ENCODE peak calls at places on chromosomes 16 and 17, in four cellular contexts. One of them, this sample, is unnamed.
A peak's percentile ranks its signal among the peaks of the same experiment; 100 is the strongest.

GRCh38 chr17:19346351-19347255 is 15.9 kb downstream of the B9D1 start:
- DNase-seq in GM12878: no peak
- DNase-seq in HepG2: peak; percentile 74
- DNase-seq in K562: peak; percentile 70
- DNase-seq in this sample: no peak

GRCh38 chr17:30788918-30789317 is 35.6 kb downstream of the CRLF3 start:
- DNase-seq in GM12878: no peak
- DNase-seq in HepG2: no peak
- DNase-seq in K562: no peak
- DNase-seq in this sample: no peak

GRCh38 chr16:60907645-60908044 is 1128.6 kb downstream of the CDH8 start:
- DNase-seq in GM12878: no peak
- DNase-seq in HepG2: no peak
- DNase-seq in K562: no peak
- DNase-seq in this sample: no peak

GRCh38 chr17:77393274-77393600 is 252.5 kb downstream of the SEC14L1 start:
- DNase-seq in GM12878: no peak
- DNase-seq in HepG2: no peak
- DNase-seq in K562: no peak
- DNase-seq in this sample: no peak

GRCh38 chr17:63249256-63250006 is 196.7 kb downstream of the CYB561 start:
- DNase-seq in GM12878: no peak
- DNase-seq in HepG2: no peak
- DNase-seq in K562: no peak
- DNase-seq in this sample: no peak

GRCh38 chr17:43645765-43646481 is 15.8 kb downstream of the MEOX1 start:
- DNase-seq in GM12878: no peak
- DNase-seq in HepG2: no peak
- DNase-seq in K562: no peak
- DNase-seq in this sample: peak; percentile 60

GRCh38 chr16:22314661-22315626 is 17.7 kb downstream of the POLR3E start:
- DNase-seq in GM12878: no peak
- DNase-seq in HepG2: no peak
- DNase-seq in K562: no peak
- DNase-seq in this sample: no peak

GRCh38 chr16:72876221-72876620 is 171.7 kb downstream of the ZFHX3 start:
- DNase-seq in GM12878: peak; percentile 1
- DNase-seq in HepG2: no peak
- DNase-seq in K562: no peak
- DNase-seq in this sample: no peak

GRCh38 chr16:317583-317982 is 34.6 kb downstream of the PDIA2 start:
- DNase-seq in GM12878: no peak
- DNase-seq in HepG2: no peak
- DNase-seq in K562: no peak
- DNase-seq in this sample: no peak
- TF ChIP-seq ETV6 in GM12878: no peak
- TF ChIP-seq ETV6 in HepG2: no peak
- TF ChIP-seq ETV6 in K562: no peak
- TF ChIP-seq ETV6 in this sample: no peak

GRCh38 chr17:64492481-64493109 is 4.3 kb downstream of the POLG2 start:
- DNase-seq in GM12878: no peak
- DNase-seq in HepG2: no peak
- DNase-seq in K562: peak; percentile 36
- DNase-seq in this sample: no peak
- TF ChIP-seq SP1 in GM12878: no peak
- TF ChIP-seq SP1 in HepG2: no peak
- TF ChIP-seq SP1 in K562: no peak
- TF ChIP-seq SP1 in this sample: no peak

DNA sequence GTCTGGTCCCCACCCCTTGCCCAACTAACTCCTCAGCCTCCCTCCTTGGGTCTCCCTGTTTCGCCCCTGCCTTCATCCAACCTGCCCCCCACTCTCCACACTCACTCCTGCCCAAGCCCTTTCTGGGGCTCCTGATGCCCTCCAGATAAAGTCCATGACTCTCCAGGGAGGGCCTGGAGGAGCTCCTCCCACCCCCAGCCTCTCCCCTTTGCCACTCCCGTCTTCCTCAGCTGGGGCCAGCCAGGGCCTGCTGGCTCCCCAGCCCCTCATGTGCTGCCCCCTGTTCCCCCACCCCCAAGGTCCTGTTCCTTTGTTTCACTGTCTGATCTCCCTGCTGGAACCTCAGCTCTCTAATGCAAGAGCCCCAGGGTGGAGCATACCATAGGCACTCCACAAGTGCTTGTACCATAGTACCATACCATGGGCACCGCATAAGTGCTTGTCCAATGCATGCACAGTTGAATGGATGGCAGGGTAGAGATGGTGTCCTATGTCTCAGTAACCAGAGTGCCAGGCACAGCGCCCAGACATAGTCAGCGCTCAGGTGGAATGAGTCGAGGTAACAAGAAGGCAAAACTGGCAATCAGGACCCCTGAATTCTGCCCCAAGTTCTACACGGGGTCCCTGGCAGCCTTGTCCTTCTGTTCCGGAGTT is 1.5 kb downstream of the PLCD3 start:
- DNase-seq in GM12878: no peak
- DNase-seq in HepG2: no peak
- DNase-seq in K562: no peak
- DNase-seq in this sample: no peak
- TF ChIP-seq ETV6 in GM12878: no peak
- TF ChIP-seq ETV6 in HepG2: no peak
- TF ChIP-seq ETV6 in K562: no peak
- TF ChIP-seq ETV6 in this sample: no peak

DNA sequence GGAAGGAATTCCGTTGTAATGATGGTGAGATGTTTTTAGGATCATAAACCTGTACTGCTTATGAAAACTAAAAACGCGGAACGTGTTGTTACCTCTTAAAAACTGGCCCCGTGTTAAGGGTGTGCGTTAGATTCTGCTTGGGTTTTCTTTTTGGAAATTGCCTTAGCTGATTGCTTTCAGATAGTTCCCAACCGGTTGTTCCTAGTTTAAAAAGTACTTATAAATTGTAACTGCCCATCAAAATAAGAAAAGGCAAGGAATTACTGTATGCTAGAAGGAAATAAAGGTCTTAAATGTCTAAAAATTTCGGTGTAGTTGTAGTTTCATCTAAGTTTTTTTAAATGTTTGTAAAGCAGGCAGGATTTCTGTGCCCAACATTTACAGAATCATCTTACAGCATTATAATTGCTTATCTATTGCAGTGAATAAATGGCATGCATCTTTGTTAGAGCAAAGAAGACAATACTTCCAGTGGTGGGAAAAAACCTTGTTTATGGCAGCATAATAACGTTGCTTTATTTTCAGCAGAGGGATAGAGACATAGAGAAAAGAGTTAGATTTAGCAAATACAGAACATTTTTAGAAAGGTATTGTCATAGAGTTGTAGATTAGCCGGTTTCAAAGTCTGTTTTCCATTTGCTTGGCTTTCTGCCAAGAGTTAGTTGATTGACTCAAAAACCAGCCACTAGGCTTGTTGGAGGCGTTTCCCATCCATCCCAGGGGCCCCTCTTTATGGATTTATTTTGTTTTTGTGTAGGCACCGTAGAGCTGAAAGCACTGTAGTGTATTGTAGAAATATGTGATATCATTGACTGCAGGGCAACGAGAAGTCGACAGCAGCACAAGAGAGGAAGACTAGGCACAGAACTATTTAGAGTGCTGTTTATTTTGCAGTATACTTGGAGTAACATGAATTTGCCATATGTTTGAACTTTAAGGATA is 1.7 kb downstream of the PPM1D start:
- DNase-seq in GM12878: peak; percentile 40
- DNase-seq in HepG2: peak; percentile 88
- DNase-seq in K562: peak; percentile 73
- DNase-seq in this sample: peak; percentile 44
- TF ChIP-seq SP1 in GM12878: peak; percentile 65
- TF ChIP-seq SP1 in HepG2: no peak
- TF ChIP-seq SP1 in K562: no peak
- TF ChIP-seq SP1 in this sample: no peak

DNA sequence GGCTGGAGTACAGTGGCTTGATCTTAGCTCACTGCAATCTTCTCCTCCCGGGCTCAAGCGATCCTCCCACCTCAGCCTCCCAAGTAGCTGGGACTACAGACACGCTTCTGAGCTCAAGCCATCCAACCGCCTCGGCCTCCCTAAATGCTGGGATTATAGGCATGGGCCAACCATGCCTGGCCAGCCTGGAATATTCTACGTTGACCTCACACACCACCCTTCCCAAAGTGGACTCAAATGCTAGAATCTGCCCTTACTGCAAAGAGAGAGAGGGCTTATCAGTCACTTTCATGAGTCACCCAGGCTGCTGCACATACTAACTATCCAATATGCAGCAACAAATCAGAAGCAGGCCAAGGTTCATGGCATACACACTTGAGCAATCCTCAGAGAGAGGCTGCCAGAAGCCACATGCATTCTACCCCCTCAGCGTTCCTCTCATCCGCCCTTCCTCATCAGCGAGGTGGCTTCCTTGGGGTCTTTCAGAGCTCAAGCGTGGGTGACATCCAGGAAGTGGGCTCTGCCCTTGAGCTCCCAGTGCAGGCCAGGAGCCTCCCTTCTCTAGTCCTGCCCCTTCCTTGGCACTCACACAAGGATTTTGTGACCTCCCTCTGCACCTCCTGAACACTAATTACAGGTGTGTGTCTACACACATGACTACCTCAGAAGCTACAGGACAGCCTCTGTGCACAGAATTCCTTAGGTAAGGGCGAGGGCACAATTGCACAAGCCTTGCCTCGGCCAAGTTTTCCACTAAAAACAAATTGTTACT is 24.8 kb upstream of the SIAH1 start:
- DNase-seq in GM12878: no peak
- DNase-seq in HepG2: peak; percentile 93
- DNase-seq in K562: no peak
- DNase-seq in this sample: no peak
- TF ChIP-seq ETV6 in GM12878: no peak
- TF ChIP-seq ETV6 in HepG2: no peak
- TF ChIP-seq ETV6 in K562: no peak
- TF ChIP-seq ETV6 in this sample: no peak

GRCh38 chr17:10089221-10089799 is 109.1 kb downstream of the GAS7 start:
- DNase-seq in GM12878: no peak
- DNase-seq in HepG2: no peak
- DNase-seq in K562: no peak
- DNase-seq in this sample: no peak
- TF ChIP-seq SP1 in GM12878: no peak
- TF ChIP-seq SP1 in HepG2: no peak
- TF ChIP-seq SP1 in K562: no peak
- TF ChIP-seq SP1 in this sample: no peak

GRCh38 chr16:11796227-11797165 is 562 bp downstream of the ZC3H7A start:
- DNase-seq in GM12878: no peak
- DNase-seq in HepG2: peak; percentile 60
- DNase-seq in K562: peak; percentile 72
- DNase-seq in this sample: peak; percentile 54
- TF ChIP-seq ETV6 in GM12878: no peak
- TF ChIP-seq ETV6 in HepG2: peak; percentile 23
- TF ChIP-seq ETV6 in K562: no peak
- TF ChIP-seq ETV6 in this sample: no peak

GRCh38 chr17:21387616-21388015 is 11.5 kb downstream of the KCNJ12 start:
- DNase-seq in GM12878: no peak
- DNase-seq in HepG2: no peak
- DNase-seq in K562: no peak
- DNase-seq in this sample: no peak
- TF ChIP-seq SP1 in GM12878: no peak
- TF ChIP-seq SP1 in HepG2: no peak
- TF ChIP-seq SP1 in K562: no peak
- TF ChIP-seq SP1 in this sample: no peak

This sample was measured in WTC11.